ENCODE peak calls at places on chromosomes 1 and 21, in eight cellular contexts. U is EL; X is stimulated activated CD4-positive, alpha-beta T cell treated with anti-CD3 and anti-CD28 coated beads, Interleukin-4, amount 100 ng/mL, for 48 hours; V is mucosa of gallbladder; W is kidney epithelial cell; A is heart right ventricle; F is AG04450; C is GDM1. O is an unnamed sample.

GRCh38 chr1:159200759-159201158 is 3.9 kb upstream of the ACKR1 start:
- DNase-seq in U (no peak), X (no peak), V (no peak), W (no peak), A (no peak), F (no peak), C (no peak), O (no peak)

GRCh38 chr1:215543806-215544205 is 23.3 kb upstream of the KCTD3 start:
- DNase-seq in U (no peak), X (no peak), V (no peak), W (no peak), A (no peak), F (no peak), C (no peak), O (no peak)

GRCh38 chr1:62175568-62176179 is 19.0 kb upstream of the L1TD1 start:
- DNase-seq in U (peak; percentile 45), X (peak; percentile 3), V (peak; percentile 41), W (no peak), A (no peak), F (peak; percentile 10), C (peak; percentile 5), O (no peak)

GRCh38 chr1:82565546-82565945 is 764.8 kb downstream of the ADGRL2 start:
- DNase-seq in U (peak; percentile 73), X (no peak), V (peak; percentile 54), W (peak; percentile 82), A (no peak), F (no peak), C (no peak), O (no peak)

GRCh38 chr1:83787246-83787998 is 211.5 kb downstream of the TTLL7 start:
- DNase-seq in U (no peak), X (no peak), V (no peak), W (no peak), A (no peak), F (no peak), C (no peak), O (no peak)

GRCh38 chr1:83818916-83819315 is 180.0 kb downstream of the TTLL7 start:
- DNase-seq in U (peak; percentile 75), X (no peak), V (peak; percentile 28), W (no peak), A (no peak), F (no peak), C (no peak), O (no peak)

GRCh38 chr1:226884116-226884515 is 13.7 kb downstream of the PSEN2 start:
- DNase-seq in U (no peak), X (no peak), V (no peak), W (no peak), A (no peak), F (no peak), C (no peak), O (no peak)

GRCh38 chr1:219124163-219124562 is 49.5 kb upstream of the LYPLAL1 start:
- DNase-seq in U (no peak), X (no peak), V (no peak), W (no peak), A (no peak), F (no peak), C (no peak), O (no peak)

GRCh38 chr1:210416049-210416448 is 87.3 kb downstream of the HHAT start:
- DNase-seq in U (no peak), X (no peak), V (no peak), W (no peak), A (no peak), F (no peak), C (no peak), O (no peak)

GRCh38 chr1:190170321-190170720 is 307.3 kb downstream of the BRINP3 start:
- DNase-seq in U (no peak), X (no peak), V (no peak), W (no peak), A (no peak), F (no peak), C (no peak), O (no peak)

GRCh38 chr1:17158961-17159360 is 39.7 kb upstream of the PADI2 start:
- DNase-seq in U (no peak), X (no peak), V (no peak), W (no peak), A (no peak), F (no peak), C (no peak), O (no peak)

GRCh38 chr21:20730421-20730820 is 267.8 kb upstream of the NCAM2 start:
- DNase-seq in U (no peak), X (no peak), V (no peak), W (no peak), A (no peak), F (no peak), C (no peak), O (no peak)

GRCh38 chr1:206833131-206833530 is 32.3 kb upstream of the IL20 start:
- DNase-seq in U (no peak), X (no peak), V (no peak), W (no peak), A (no peak), F (no peak), C (peak; percentile 32), O (no peak)

GRCh38 chr1:2212542-2213491 is 15.3 kb upstream of the SKI start:
- DNase-seq in U (peak; percentile 97), X (no peak), V (peak; percentile 91), W (no peak), A (peak; percentile 93), F (peak; percentile 90), C (peak; percentile 40), O (peak; percentile 80)

GRCh38 chr21:36297938-36298572 is 21.9 kb upstream of the MORC3 start:
- DNase-seq in U (peak; percentile 10), X (peak; percentile 41), V (peak; percentile 80), W (no peak), A (no peak), F (no peak), C (peak; percentile 62), O (no peak)

GRCh38 chr1:229862017-229862774 is 204.8 kb upstream of the GALNT2 start:
- DNase-seq in U (no peak), X (no peak), V (peak; percentile 14), W (no peak), A (no peak), F (no peak), C (no peak), O (no peak)

GRCh38 chr1:206012086-206012859 is 9.1 kb upstream of the RAB7B start:
- DNase-seq in U (no peak), X (no peak), V (peak; percentile 85), W (no peak), A (peak; percentile 54), F (no peak), C (peak; percentile 99), O (no peak)

O was measured in 8988T.